ENCODE peak calls at places on chromosomes 1 and 21, in ten cellular contexts. B is iris pigment epithelial cell; C is hypothalamus; Y is lung microvascular endothelial cell; W is anterior cingulate cortex; I is aorta; Q is endodermal cell; U is foreskin fibroblast; H is CD4-positive, alpha-beta memory T cell; E is stimulated activated naive CD8-positive, alpha-beta T cell treated with anti-CD3 and anti-CD28 coated beads, Interleukin-15, Interleukin-2, amounts not matched to agents 100 U/mL and 50 U/mL, for 24 hours. V is an unnamed sample.

GRCh38 chr1:81559662-81560350 is 240.9 kb upstream of the ADGRL2 start:
- DNase-seq in W (no peak), Y (peak; percentile 18), B (peak; percentile 10), C (no peak), U (no peak), H (no peak), E (no peak), I (no peak), Q (no peak), V (no peak)

GRCh38 chr1:167805041-167805556 is 83.3 kb downstream of the MPZL1 start:
- DNase-seq in W (no peak), E (peak; percentile 24), H (peak; percentile 43), U (no peak), Q (no peak), Y (no peak), B (no peak), I (no peak), C (no peak), V (no peak)

GRCh38 chr21:44867999-44868700 is 5.3 kb downstream of the PTTG1IP start:
- DNase-seq in E (peak; percentile 53), H (peak; percentile 72), U (no peak), B (no peak), C (no peak), I (peak; percentile 67), W (no peak), Y (peak; percentile 42), Q (no peak), V (no peak)

GRCh38 chr1:220826729-220827128 is 40.0 kb downstream of the MTARC1 start:
- DNase-seq in I (no peak), W (no peak), Q (no peak), U (no peak), E (no peak), H (no peak), Y (no peak), B (no peak), C (no peak), V (no peak)

GRCh38 chr1:219492676-219493075 is 120.2 kb downstream of the ZC3H11B start:
- DNase-seq in E (no peak), B (no peak), Q (no peak), H (no peak), Y (no peak), C (no peak), U (no peak), I (no peak), W (no peak), V (no peak)

GRCh38 chr1:88462481-88463261 is 221.4 kb upstream of the PKN2 start:
- DNase-seq in H (no peak), I (no peak), Y (peak; percentile 29), C (peak; percentile 31), E (no peak), W (peak; percentile 45), U (peak; percentile 8), Q (peak; percentile 84), B (peak; percentile 37), V (no peak)

GRCh38 chr1:36436820-36437219 is 13.4 kb downstream of the OSCP1 start:
- DNase-seq in B (peak; percentile 67), Y (no peak), Q (no peak), U (no peak), I (no peak), E (no peak), W (no peak), H (no peak), C (no peak), V (no peak)

GRCh38 chr1:186093437-186093836 is 281.6 kb downstream of the TPR start:
- DNase-seq in I (no peak), H (no peak), Q (no peak), C (no peak), U (no peak), W (no peak), E (no peak), B (peak; percentile 76), Y (peak; percentile 69), V (no peak)

GRCh38 chr21:29449306-29449940 is 150.7 kb downstream of the BACH1 start:
- DNase-seq in U (no peak), I (no peak), E (no peak), H (peak; percentile 63), Y (peak; percentile 31), C (no peak), B (peak; percentile 27), Q (no peak), W (no peak), V (no peak)

GRCh38 chr1:62386351-62387121 is 50.3 kb upstream of the USP1 start:
- DNase-seq in U (no peak), H (no peak), C (no peak), I (no peak), B (no peak), Y (no peak), Q (no peak), E (no peak), W (no peak), V (no peak)

GRCh38 chr1:60458111-60458510 is 384.5 kb upstream of the C1orf87 start:
- DNase-seq in H (no peak), W (no peak), E (no peak), B (no peak), I (no peak), U (peak; percentile 10), C (no peak), Q (no peak), Y (no peak), V (no peak)

GRCh38 chr1:9253706-9254105 is 19.1 kb downstream of the H6PD start:
- DNase-seq in Y (no peak), U (no peak), W (no peak), Q (no peak), C (no peak), H (no peak), B (peak; percentile 47), E (no peak), I (peak; percentile 40), V (no peak)

GRCh38 chr1:155591770-155592169 is 18.2 kb upstream of the MSTO1 start:
- DNase-seq in W (no peak), H (peak; percentile 62), B (peak; percentile 53), U (peak; percentile 31), C (no peak), E (no peak), Y (peak; percentile 76), Q (no peak), I (no peak), V (no peak)

GRCh38 chr21:46323227-46323709 is 402 bp downstream of the C21orf58 start:
- DNase-seq in E (no peak), W (no peak), C (no peak), U (no peak), H (no peak), Y (peak; percentile 26), B (peak; percentile 29), I (no peak), Q (peak; percentile 47), V (peak; percentile 20)

GRCh38 chr1:38000529-38001453 is 4.5 kb downstream of the FHL3 start:
- DNase-seq in W (no peak), Q (peak; percentile 87), C (no peak), U (peak; percentile 76), H (no peak), I (peak; percentile 74), E (no peak), B (peak; percentile 89), Y (peak; percentile 89), V (no peak)

GRCh38 chr21:21463456-21463855 is 465.2 kb downstream of the NCAM2 start:
- DNase-seq in Y (no peak), I (no peak), Q (no peak), H (no peak), C (no peak), E (no peak), W (no peak), B (peak; percentile 10), U (no peak), V (no peak)

GRCh38 chr1:180923024-180923841 is 10.5 kb downstream of the KIAA1614 start:
- DNase-seq in C (no peak), W (no peak), Y (peak; percentile 18), I (no peak), U (no peak), H (no peak), E (no peak), B (peak; percentile 33), Q (peak; percentile 95), V (no peak)

GRCh38 chr1:222010306-222010705 is 268.4 kb upstream of the DUSP10 start:
- DNase-seq in C (no peak), Q (no peak), U (no peak), B (no peak), E (no peak), W (no peak), Y (no peak), I (no peak), H (no peak), V (no peak)

GRCh38 chr1:224170748-224171478 is 12.1 kb upstream of the DEGS1 start:
- DNase-seq in C (no peak), U (no peak), H (peak; percentile 58), Q (peak; percentile 73), I (no peak), Y (peak; percentile 55), B (peak; percentile 36), E (no peak), W (no peak), V (no peak)

GRCh38 chr1:223035724-223036478 is 107.1 kb downstream of the TLR5 start:
- DNase-seq in C (no peak), U (no peak), E (no peak), B (no peak), W (no peak), Q (peak; percentile 33), I (no peak), H (no peak), Y (no peak), V (no peak)

GRCh38 chr1:211897011-211897410 is 66.4 kb upstream of the LPGAT1 start:
- DNase-seq in W (no peak), E (no peak), U (no peak), B (no peak), C (no peak), H (no peak), Y (no peak), I (no peak), Q (no peak), V (no peak)

GRCh38 chr1:151988405-151988851 is 5.2 kb downstream of the S100A10 start:
- DNase-seq in B (peak; percentile 92), Q (peak; percentile 63), U (peak; percentile 68), I (no peak), C (no peak), E (no peak), Y (peak; percentile 82), H (no peak), W (no peak), V (no peak)

GRCh38 chr1:67031848-67032247 is 22.1 kb downstream of the SLC35D1 start:
- DNase-seq in W (no peak), E (no peak), C (no peak), U (no peak), H (no peak), B (no peak), I (no peak), Y (no peak), Q (no peak), V (no peak)

GRCh38 chr1:214840366-214840765 is 237.4 kb downstream of the CENPF start:
- DNase-seq in E (no peak), W (no peak), H (no peak), Y (no peak), U (peak; percentile 44), Q (no peak), C (no peak), B (peak; percentile 58), I (no peak), V (no peak)

GRCh38 chr1:163922743-163923186 is 601.0 kb downstream of the NUF2 start:
- DNase-seq in I (no peak), W (no peak), Q (no peak), H (no peak), C (no peak), E (no peak), B (peak; percentile 56), U (no peak), Y (peak; percentile 2), V (no peak)

GRCh38 chr21:44734841-44735240 is 23.5 kb upstream of the TSPEAR start:
- DNase-seq in Q (no peak), E (no peak), I (peak; percentile 61), H (no peak), U (no peak), Y (no peak), W (no peak), B (no peak), C (no peak), V (no peak)

GRCh38 chr1:220767312-220768126 is 19.2 kb upstream of the MTARC1 start:
- DNase-seq in Y (no peak), I (no peak), U (peak; percentile 12), C (no peak), W (no peak), E (no peak), H (no peak), B (peak; percentile 26), Q (no peak), V (no peak)

GRCh38 chr1:205698921-205699320 is 18.6 kb upstream of the SLC45A3 start:
- DNase-seq in W (no peak), U (no peak), I (no peak), Y (no peak), E (no peak), Q (peak; percentile 22), B (no peak), H (no peak), C (no peak), V (no peak)